ENCODE peak calls at places on chromosomes 13 and 19, in eight cellular contexts. One of them, this sample, is unnamed.

GRCh38 chr19:31127132-31127967 is 221.9 kb downstream of the TSHZ3 start:
- DNase-seq in heart left ventricle: no peak
- DNase-seq in MCF 10A: peak; percentile 42
- DNase-seq in dorsolateral prefrontal cortex: no peak
- DNase-seq in neural crest cell: no peak
- DNase-seq in lung: no peak
- DNase-seq in BJ: peak; percentile 94
- DNase-seq in IMR-90: peak; percentile 99
- DNase-seq in this sample: no peak

GRCh38 chr19:49057636-49058234 is at the start of gene CGB7:
- DNase-seq in MCF 10A: peak; percentile 76
- DNase-seq in neural crest cell: peak; percentile 68
- DNase-seq in heart left ventricle: peak; percentile 78
- DNase-seq in BJ: no peak
- DNase-seq in lung: peak; percentile 78
- DNase-seq in IMR-90: peak; percentile 35
- DNase-seq in dorsolateral prefrontal cortex: no peak
- DNase-seq in this sample: peak; percentile 53

GRCh38 chr19:6848986-6849385 is 38.4 kb upstream of the ADGRE1 start:
- DNase-seq in neural crest cell: no peak
- DNase-seq in dorsolateral prefrontal cortex: no peak
- DNase-seq in MCF 10A: no peak
- DNase-seq in heart left ventricle: no peak
- DNase-seq in lung: no peak
- DNase-seq in BJ: no peak
- DNase-seq in IMR-90: no peak
- DNase-seq in this sample: no peak

GRCh38 chr19:55304279-55304978 is 20.6 kb downstream of the BRSK1 start:
- DNase-seq in BJ: no peak
- DNase-seq in MCF 10A: peak; percentile 68
- DNase-seq in lung: no peak
- DNase-seq in neural crest cell: peak; percentile 45
- DNase-seq in heart left ventricle: no peak
- DNase-seq in IMR-90: no peak
- DNase-seq in dorsolateral prefrontal cortex: no peak
- DNase-seq in this sample: no peak

GRCh38 chr13:33052446-33052845 is 36.2 kb downstream of the KL start:
- DNase-seq in neural crest cell: no peak
- DNase-seq in MCF 10A: no peak
- DNase-seq in IMR-90: peak; percentile 53
- DNase-seq in lung: no peak
- DNase-seq in dorsolateral prefrontal cortex: no peak
- DNase-seq in BJ: no peak
- DNase-seq in heart left ventricle: no peak
- DNase-seq in this sample: no peak

GRCh38 chr19:50510700-50511068 is 307 bp downstream of the JOSD2 start:
- DNase-seq in BJ: no peak
- DNase-seq in dorsolateral prefrontal cortex: no peak
- DNase-seq in IMR-90: no peak
- DNase-seq in MCF 10A: no peak
- DNase-seq in lung: no peak
- DNase-seq in neural crest cell: no peak
- DNase-seq in heart left ventricle: no peak
- DNase-seq in this sample: no peak

GRCh38 chr19:55383279-55383788 is 758 bp downstream of the TMEM238 start:
- DNase-seq in heart left ventricle: no peak
- DNase-seq in neural crest cell: no peak
- DNase-seq in IMR-90: no peak
- DNase-seq in MCF 10A: no peak
- DNase-seq in lung: no peak
- DNase-seq in dorsolateral prefrontal cortex: no peak
- DNase-seq in BJ: no peak
- DNase-seq in this sample: no peak

GRCh38 chr13:75357576-75358295 is 124.2 kb downstream of the TBC1D4 start:
- DNase-seq in lung: no peak
- DNase-seq in MCF 10A: peak; percentile 87
- DNase-seq in BJ: no peak
- DNase-seq in neural crest cell: peak; percentile 14
- DNase-seq in dorsolateral prefrontal cortex: no peak
- DNase-seq in IMR-90: peak; percentile 68
- DNase-seq in heart left ventricle: no peak
- DNase-seq in this sample: no peak

GRCh38 chr13:51942189-51942588 is 69.1 kb downstream of the ATP7B start:
- DNase-seq in IMR-90: no peak
- DNase-seq in neural crest cell: no peak
- DNase-seq in BJ: no peak
- DNase-seq in heart left ventricle: no peak
- DNase-seq in MCF 10A: peak; percentile 47
- DNase-seq in lung: no peak
- DNase-seq in dorsolateral prefrontal cortex: no peak
- DNase-seq in this sample: no peak

GRCh38 chr19:14450168-14450874 is 17.2 kb downstream of the PKN1 start:
- DNase-seq in dorsolateral prefrontal cortex: no peak
- DNase-seq in lung: no peak
- DNase-seq in neural crest cell: no peak
- DNase-seq in MCF 10A: peak; percentile 46
- DNase-seq in IMR-90: no peak
- DNase-seq in BJ: no peak
- DNase-seq in heart left ventricle: peak; percentile 40
- DNase-seq in this sample: no peak

GRCh38 chr13:80430561-80430960 is 89.6 kb upstream of the SPRY2 start:
- DNase-seq in neural crest cell: no peak
- DNase-seq in MCF 10A: no peak
- DNase-seq in BJ: no peak
- DNase-seq in dorsolateral prefrontal cortex: no peak
- DNase-seq in heart left ventricle: no peak
- DNase-seq in lung: no peak
- DNase-seq in IMR-90: no peak
- DNase-seq in this sample: no peak

GRCh38 chr13:26497991-26498423 is 59.5 kb upstream of the WASF3 start:
- DNase-seq in heart left ventricle: no peak
- DNase-seq in IMR-90: peak; percentile 96
- DNase-seq in dorsolateral prefrontal cortex: no peak
- DNase-seq in neural crest cell: no peak
- DNase-seq in lung: no peak
- DNase-seq in BJ: peak; percentile 62
- DNase-seq in MCF 10A: peak; percentile 27
- DNase-seq in this sample: no peak

GRCh38 chr19:41708481-41708880 is at the start of gene CEACAM5:
- DNase-seq in neural crest cell: no peak
- DNase-seq in MCF 10A: no peak
- DNase-seq in BJ: no peak
- DNase-seq in heart left ventricle: no peak
- DNase-seq in lung: no peak
- DNase-seq in dorsolateral prefrontal cortex: no peak
- DNase-seq in IMR-90: no peak
- DNase-seq in this sample: no peak

GRCh38 chr13:51797664-51798488 is 6.1 kb downstream of the DHRS12 start:
- DNase-seq in IMR-90: peak; percentile 69
- DNase-seq in neural crest cell: no peak
- DNase-seq in lung: peak; percentile 56
- DNase-seq in heart left ventricle: peak; percentile 45
- DNase-seq in dorsolateral prefrontal cortex: peak; percentile 63
- DNase-seq in MCF 10A: peak; percentile 83
- DNase-seq in BJ: no peak
- DNase-seq in this sample: peak; percentile 35

GRCh38 chr19:22945560-22945959 is 57.4 kb downstream of the ZNF728 start:
- DNase-seq in dorsolateral prefrontal cortex: no peak
- DNase-seq in lung: no peak
- DNase-seq in neural crest cell: no peak
- DNase-seq in MCF 10A: peak; percentile 38
- DNase-seq in IMR-90: peak; percentile 16
- DNase-seq in BJ: no peak
- DNase-seq in heart left ventricle: no peak
- DNase-seq in this sample: no peak

GRCh38 chr13:112702983-112703379 is 13.1 kb downstream of the ATP11A start:
- DNase-seq in BJ: no peak
- DNase-seq in neural crest cell: no peak
- DNase-seq in heart left ventricle: no peak
- DNase-seq in IMR-90: no peak
- DNase-seq in lung: no peak
- DNase-seq in dorsolateral prefrontal cortex: peak; percentile 20
- DNase-seq in MCF 10A: no peak
- DNase-seq in this sample: no peak

GRCh38 chr19:49086296-49086695 is 1.0 kb downstream of the SNRNP70 start:
- DNase-seq in dorsolateral prefrontal cortex: no peak
- DNase-seq in MCF 10A: no peak
- DNase-seq in neural crest cell: no peak
- DNase-seq in IMR-90: no peak
- DNase-seq in BJ: no peak
- DNase-seq in heart left ventricle: no peak
- DNase-seq in lung: no peak
- DNase-seq in this sample: no peak

GRCh38 chr13:34654203-34654602 is 287.9 kb upstream of the NBEA start:
- DNase-seq in BJ: no peak
- DNase-seq in IMR-90: no peak
- DNase-seq in MCF 10A: no peak
- DNase-seq in neural crest cell: no peak
- DNase-seq in dorsolateral prefrontal cortex: no peak
- DNase-seq in lung: no peak
- DNase-seq in heart left ventricle: no peak
- DNase-seq in this sample: no peak

GRCh38 chr13:26482451-26483197 is 74.9 kb upstream of the WASF3 start:
- DNase-seq in neural crest cell: peak; percentile 71
- DNase-seq in lung: peak; percentile 63
- DNase-seq in BJ: no peak
- DNase-seq in heart left ventricle: no peak
- DNase-seq in MCF 10A: peak; percentile 84
- DNase-seq in IMR-90: peak; percentile 74
- DNase-seq in dorsolateral prefrontal cortex: no peak
- DNase-seq in this sample: peak; percentile 46

GRCh38 chr19:35143818-35144217 is 763 bp downstream of the FXYD7 start:
- DNase-seq in MCF 10A: no peak
- DNase-seq in neural crest cell: no peak
- DNase-seq in dorsolateral prefrontal cortex: no peak
- DNase-seq in heart left ventricle: no peak
- DNase-seq in IMR-90: no peak
- DNase-seq in lung: no peak
- DNase-seq in BJ: no peak
- DNase-seq in this sample: no peak

GRCh38 chr19:35141627-35142401 is 1.2 kb upstream of the FXYD7 start:
- DNase-seq in neural crest cell: no peak
- DNase-seq in MCF 10A: no peak
- DNase-seq in IMR-90: no peak
- DNase-seq in heart left ventricle: no peak
- DNase-seq in dorsolateral prefrontal cortex: no peak
- DNase-seq in BJ: no peak
- DNase-seq in lung: no peak
- DNase-seq in this sample: no peak

GRCh38 chr19:35144259-35144599 is 1.2 kb downstream of the FXYD7 start:
- DNase-seq in BJ: no peak
- DNase-seq in IMR-90: no peak
- DNase-seq in MCF 10A: no peak
- DNase-seq in lung: no peak
- DNase-seq in neural crest cell: no peak
- DNase-seq in heart left ventricle: no peak
- DNase-seq in dorsolateral prefrontal cortex: no peak
- DNase-seq in this sample: no peak

GRCh38 chr19:35142531-35143230 is 374 bp upstream of the FXYD7 start:
- DNase-seq in IMR-90: no peak
- DNase-seq in BJ: no peak
- DNase-seq in heart left ventricle: no peak
- DNase-seq in dorsolateral prefrontal cortex: no peak
- DNase-seq in lung: no peak
- DNase-seq in MCF 10A: no peak
- DNase-seq in neural crest cell: peak; percentile 66
- DNase-seq in this sample: peak; percentile 49

DNA sequence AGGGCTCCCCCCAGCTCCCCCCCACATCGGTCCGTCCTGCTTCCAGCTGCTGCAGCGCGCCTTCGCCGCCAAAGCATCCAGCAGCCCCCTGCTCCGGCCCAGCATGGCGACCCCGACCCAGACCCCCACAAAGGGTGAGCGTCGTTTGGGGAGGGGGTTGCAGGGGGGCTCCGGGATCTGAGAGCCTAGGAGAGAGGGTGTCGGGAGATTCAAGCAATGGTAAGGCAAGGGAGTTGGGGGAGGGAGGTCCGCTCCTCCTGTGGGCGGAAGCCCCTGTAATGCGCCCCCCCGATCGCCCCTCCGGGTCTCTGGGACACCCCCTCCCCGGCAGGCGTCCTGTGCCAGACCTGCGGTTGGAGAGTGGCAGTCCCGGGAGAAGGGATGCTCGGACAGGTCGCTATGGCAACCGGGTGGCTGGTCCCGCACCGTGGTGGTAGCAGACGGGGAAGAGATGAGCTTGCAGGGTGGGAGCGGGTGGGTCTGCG is at the start of gene FXYD7:
- DNase-seq in heart left ventricle: no peak
- DNase-seq in dorsolateral prefrontal cortex: no peak
- DNase-seq in BJ: no peak
- DNase-seq in IMR-90: no peak
- DNase-seq in lung: no peak
- DNase-seq in MCF 10A: no peak
- DNase-seq in neural crest cell: no peak
- DNase-seq in this sample: no peak
- TF ChIP-seq CTCF in heart left ventricle: no peak
- TF ChIP-seq CTCF in dorsolateral prefrontal cortex: peak; percentile 14
- TF ChIP-seq CTCF in BJ: peak; percentile 4
- TF ChIP-seq CTCF in IMR-90: no peak
- TF ChIP-seq CTCF in lung: no peak
- TF ChIP-seq CTCF in MCF 10A: peak; percentile 0
- TF ChIP-seq CTCF in neural crest cell: peak; percentile 53
- TF ChIP-seq CTCF in this sample: peak; percentile 35

DNA sequence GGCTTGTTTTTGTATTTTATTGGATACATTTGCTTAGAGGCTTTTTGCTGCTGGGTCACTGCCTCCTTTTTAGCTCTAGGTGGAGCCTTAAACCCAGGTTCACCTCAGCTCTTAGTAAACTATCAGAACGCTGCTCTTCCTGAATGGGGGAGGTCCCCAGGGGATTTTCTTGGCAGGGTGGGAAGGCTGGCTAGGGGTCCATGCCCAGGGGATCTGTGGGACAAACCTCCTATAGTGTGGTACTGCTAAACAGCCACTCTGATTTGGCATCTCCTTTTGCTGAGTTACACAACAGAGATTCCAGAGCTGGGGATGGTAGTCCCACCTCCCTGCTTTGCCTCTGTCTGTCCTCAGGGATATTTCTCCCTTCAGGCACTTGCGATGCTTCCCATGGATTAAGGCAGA is 204.9 kb downstream of the ZIC5 start:
- DNase-seq in heart left ventricle: no peak
- DNase-seq in neural crest cell: no peak
- DNase-seq in BJ: no peak
- DNase-seq in lung: no peak
- DNase-seq in MCF 10A: peak; percentile 6
- DNase-seq in IMR-90: no peak
- DNase-seq in dorsolateral prefrontal cortex: no peak
- DNase-seq in this sample: no peak
- TF ChIP-seq CTCF in heart left ventricle: no peak
- TF ChIP-seq CTCF in neural crest cell: peak; percentile 29
- TF ChIP-seq CTCF in BJ: no peak
- TF ChIP-seq CTCF in lung: no peak
- TF ChIP-seq CTCF in MCF 10A: no peak
- TF ChIP-seq CTCF in IMR-90: no peak
- TF ChIP-seq CTCF in dorsolateral prefrontal cortex: no peak
- TF ChIP-seq CTCF in this sample: peak; percentile 47

GRCh38 chr13:31150315-31150985 is 11.3 kb downstream of the HSPH1 start:
- DNase-seq in lung: no peak
- DNase-seq in BJ: no peak
- DNase-seq in dorsolateral prefrontal cortex: no peak
- DNase-seq in MCF 10A: no peak
- DNase-seq in heart left ventricle: no peak
- DNase-seq in neural crest cell: no peak
- DNase-seq in IMR-90: no peak
- DNase-seq in this sample: no peak
- TF ChIP-seq CTCF in lung: no peak
- TF ChIP-seq CTCF in BJ: no peak
- TF ChIP-seq CTCF in dorsolateral prefrontal cortex: no peak
- TF ChIP-seq CTCF in MCF 10A: no peak
- TF ChIP-seq CTCF in heart left ventricle: no peak
- TF ChIP-seq CTCF in neural crest cell: no peak
- TF ChIP-seq CTCF in IMR-90: no peak
- TF ChIP-seq CTCF in this sample: no peak

GRCh38 chr19:15550847-15551182 is 42.5 kb downstream of the CYP4F22 start:
- DNase-seq in heart left ventricle: no peak
- DNase-seq in BJ: no peak
- DNase-seq in neural crest cell: no peak
- DNase-seq in MCF 10A: no peak
- DNase-seq in lung: no peak
- DNase-seq in dorsolateral prefrontal cortex: no peak
- DNase-seq in IMR-90: no peak
- DNase-seq in this sample: no peak
- TF ChIP-seq CTCF in heart left ventricle: no peak
- TF ChIP-seq CTCF in BJ: no peak
- TF ChIP-seq CTCF in neural crest cell: no peak
- TF ChIP-seq CTCF in MCF 10A: no peak
- TF ChIP-seq CTCF in lung: no peak
- TF ChIP-seq CTCF in dorsolateral prefrontal cortex: peak; percentile 7
- TF ChIP-seq CTCF in IMR-90: peak; percentile 0
- TF ChIP-seq CTCF in this sample: no peak

This sample was measured in progenitor cell of endocrine pancreas.